ENCODE peak calls at places on chromosomes 11 and 22, in ten cellular contexts. One of them, this sample, is unnamed.

GRCh38 chr22:35400335-35400680 is 368 bp downstream of the MCM5 start:
- DNase-seq in foreskin fibroblast: no peak
- DNase-seq in HTR-8/SVneo: no peak
- DNase-seq in MCF 10A: no peak
- DNase-seq in MM.1S: peak; percentile 40
- DNase-seq in stimulated activated CD4-positive, alpha-beta T cell treated with anti-CD3 and anti-CD28 coated beads, Interleukin-1b, Interleukin-23, amount 100 ng/mL, for 4 hours: no peak
- DNase-seq in SW480: no peak
- DNase-seq in HS-5: no peak
- DNase-seq in HFFc6: no peak
- DNase-seq in right atrium auricular region: no peak
- DNase-seq in this sample: no peak

GRCh38 chr22:29859976-29860766 is 22.1 kb upstream of the ASCC2 start:
- DNase-seq in stimulated activated CD4-positive, alpha-beta T cell treated with anti-CD3 and anti-CD28 coated beads, Interleukin-1b, Interleukin-23, amount 100 ng/mL, for 4 hours: no peak
- DNase-seq in MCF 10A: no peak
- DNase-seq in SW480: no peak
- DNase-seq in HTR-8/SVneo: no peak
- DNase-seq in HFFc6: no peak
- DNase-seq in HS-5: no peak
- DNase-seq in foreskin fibroblast: no peak
- DNase-seq in right atrium auricular region: no peak
- DNase-seq in MM.1S: no peak
- DNase-seq in this sample: no peak

GRCh38 chr11:96199563-96200025 is 143.4 kb downstream of the MAML2 start:
- DNase-seq in MCF 10A: peak; percentile 91
- DNase-seq in MM.1S: no peak
- DNase-seq in HS-5: no peak
- DNase-seq in HFFc6: peak; percentile 28
- DNase-seq in HTR-8/SVneo: no peak
- DNase-seq in foreskin fibroblast: no peak
- DNase-seq in right atrium auricular region: no peak
- DNase-seq in stimulated activated CD4-positive, alpha-beta T cell treated with anti-CD3 and anti-CD28 coated beads, Interleukin-1b, Interleukin-23, amount 100 ng/mL, for 4 hours: peak; percentile 49
- DNase-seq in SW480: no peak
- DNase-seq in this sample: no peak

GRCh38 chr22:50548913-50549790 is 3.5 kb downstream of the KLHDC7B start:
- DNase-seq in HFFc6: no peak
- DNase-seq in right atrium auricular region: no peak
- DNase-seq in MCF 10A: no peak
- DNase-seq in SW480: no peak
- DNase-seq in HS-5: no peak
- DNase-seq in foreskin fibroblast: no peak
- DNase-seq in stimulated activated CD4-positive, alpha-beta T cell treated with anti-CD3 and anti-CD28 coated beads, Interleukin-1b, Interleukin-23, amount 100 ng/mL, for 4 hours: no peak
- DNase-seq in MM.1S: no peak
- DNase-seq in HTR-8/SVneo: no peak
- DNase-seq in this sample: no peak

GRCh38 chr11:18408558-18409242 is 3.4 kb upstream of the LDHC start:
- DNase-seq in foreskin fibroblast: no peak
- DNase-seq in HS-5: no peak
- DNase-seq in right atrium auricular region: no peak
- DNase-seq in HFFc6: no peak
- DNase-seq in stimulated activated CD4-positive, alpha-beta T cell treated with anti-CD3 and anti-CD28 coated beads, Interleukin-1b, Interleukin-23, amount 100 ng/mL, for 4 hours: no peak
- DNase-seq in HTR-8/SVneo: no peak
- DNase-seq in MCF 10A: no peak
- DNase-seq in MM.1S: no peak
- DNase-seq in SW480: no peak
- DNase-seq in this sample: no peak

GRCh38 chr11:126318642-126319373 is 14.9 kb downstream of the DCPS start:
- DNase-seq in right atrium auricular region: peak; percentile 71
- DNase-seq in HTR-8/SVneo: no peak
- DNase-seq in MCF 10A: peak; percentile 74
- DNase-seq in foreskin fibroblast: peak; percentile 96
- DNase-seq in HS-5: no peak
- DNase-seq in HFFc6: peak; percentile 88
- DNase-seq in stimulated activated CD4-positive, alpha-beta T cell treated with anti-CD3 and anti-CD28 coated beads, Interleukin-1b, Interleukin-23, amount 100 ng/mL, for 4 hours: no peak
- DNase-seq in SW480: peak; percentile 81
- DNase-seq in MM.1S: peak; percentile 67
- DNase-seq in this sample: no peak

GRCh38 chr11:96465537-96465936 is 75.7 kb downstream of the JRKL start:
- DNase-seq in right atrium auricular region: no peak
- DNase-seq in SW480: no peak
- DNase-seq in stimulated activated CD4-positive, alpha-beta T cell treated with anti-CD3 and anti-CD28 coated beads, Interleukin-1b, Interleukin-23, amount 100 ng/mL, for 4 hours: no peak
- DNase-seq in MCF 10A: no peak
- DNase-seq in HS-5: no peak
- DNase-seq in foreskin fibroblast: no peak
- DNase-seq in HTR-8/SVneo: no peak
- DNase-seq in MM.1S: no peak
- DNase-seq in HFFc6: no peak
- DNase-seq in this sample: no peak

GRCh38 chr11:102940714-102941588 is 14.6 kb downstream of the MMP13 start:
- DNase-seq in HTR-8/SVneo: peak; percentile 78
- DNase-seq in MCF 10A: peak; percentile 80
- DNase-seq in HFFc6: peak; percentile 69
- DNase-seq in right atrium auricular region: no peak
- DNase-seq in foreskin fibroblast: peak; percentile 83
- DNase-seq in stimulated activated CD4-positive, alpha-beta T cell treated with anti-CD3 and anti-CD28 coated beads, Interleukin-1b, Interleukin-23, amount 100 ng/mL, for 4 hours: peak; percentile 10
- DNase-seq in SW480: peak; percentile 72
- DNase-seq in MM.1S: peak; percentile 66
- DNase-seq in HS-5: peak; percentile 49
- DNase-seq in this sample: peak; percentile 14

GRCh38 chr22:17228725-17229126 is 9.5 kb upstream of the ADA2 start:
- DNase-seq in HFFc6: no peak
- DNase-seq in MCF 10A: no peak
- DNase-seq in MM.1S: no peak
- DNase-seq in stimulated activated CD4-positive, alpha-beta T cell treated with anti-CD3 and anti-CD28 coated beads, Interleukin-1b, Interleukin-23, amount 100 ng/mL, for 4 hours: no peak
- DNase-seq in foreskin fibroblast: no peak
- DNase-seq in right atrium auricular region: no peak
- DNase-seq in HS-5: no peak
- DNase-seq in SW480: no peak
- DNase-seq in HTR-8/SVneo: no peak
- DNase-seq in this sample: no peak

GRCh38 chr11:73372371-73372993 is 3.7 kb upstream of the RELT start:
- DNase-seq in MCF 10A: peak; percentile 24
- DNase-seq in MM.1S: peak; percentile 87
- DNase-seq in HTR-8/SVneo: no peak
- DNase-seq in HFFc6: peak; percentile 53
- DNase-seq in SW480: no peak
- DNase-seq in stimulated activated CD4-positive, alpha-beta T cell treated with anti-CD3 and anti-CD28 coated beads, Interleukin-1b, Interleukin-23, amount 100 ng/mL, for 4 hours: no peak
- DNase-seq in foreskin fibroblast: peak; percentile 60
- DNase-seq in HS-5: no peak
- DNase-seq in right atrium auricular region: no peak
- DNase-seq in this sample: no peak

GRCh38 chr11:76637491-76638266 is 32.9 kb downstream of the LRRC32 start:
- DNase-seq in SW480: no peak
- DNase-seq in HTR-8/SVneo: no peak
- DNase-seq in MM.1S: no peak
- DNase-seq in foreskin fibroblast: no peak
- DNase-seq in MCF 10A: no peak
- DNase-seq in right atrium auricular region: peak; percentile 85
- DNase-seq in stimulated activated CD4-positive, alpha-beta T cell treated with anti-CD3 and anti-CD28 coated beads, Interleukin-1b, Interleukin-23, amount 100 ng/mL, for 4 hours: no peak
- DNase-seq in HFFc6: no peak
- DNase-seq in HS-5: no peak
- DNase-seq in this sample: no peak

GRCh38 chr11:2265854-2266585 is 4.4 kb downstream of the ASCL2 start:
- DNase-seq in SW480: peak; percentile 34
- DNase-seq in MM.1S: no peak
- DNase-seq in foreskin fibroblast: no peak
- DNase-seq in MCF 10A: no peak
- DNase-seq in right atrium auricular region: peak; percentile 55
- DNase-seq in HS-5: no peak
- DNase-seq in HFFc6: no peak
- DNase-seq in HTR-8/SVneo: no peak
- DNase-seq in stimulated activated CD4-positive, alpha-beta T cell treated with anti-CD3 and anti-CD28 coated beads, Interleukin-1b, Interleukin-23, amount 100 ng/mL, for 4 hours: no peak
- DNase-seq in this sample: no peak

GRCh38 chr22:31084811-31085492 is 3.8 kb downstream of the SMTN start:
- DNase-seq in HTR-8/SVneo: no peak
- DNase-seq in right atrium auricular region: peak; percentile 90
- DNase-seq in stimulated activated CD4-positive, alpha-beta T cell treated with anti-CD3 and anti-CD28 coated beads, Interleukin-1b, Interleukin-23, amount 100 ng/mL, for 4 hours: peak; percentile 82
- DNase-seq in MCF 10A: peak; percentile 71
- DNase-seq in HFFc6: peak; percentile 71
- DNase-seq in MM.1S: peak; percentile 88
- DNase-seq in SW480: peak; percentile 80
- DNase-seq in HS-5: no peak
- DNase-seq in foreskin fibroblast: peak; percentile 91
- DNase-seq in this sample: no peak

GRCh38 chr11:72353861-72354260 is 80.5 kb downstream of the CLPB start:
- DNase-seq in right atrium auricular region: no peak
- DNase-seq in MCF 10A: peak; percentile 41
- DNase-seq in HFFc6: no peak
- DNase-seq in foreskin fibroblast: peak; percentile 27
- DNase-seq in HTR-8/SVneo: no peak
- DNase-seq in SW480: peak; percentile 22
- DNase-seq in MM.1S: no peak
- DNase-seq in HS-5: no peak
- DNase-seq in stimulated activated CD4-positive, alpha-beta T cell treated with anti-CD3 and anti-CD28 coated beads, Interleukin-1b, Interleukin-23, amount 100 ng/mL, for 4 hours: no peak
- DNase-seq in this sample: no peak

GRCh38 chr11:68090706-68091105 is 30.5 kb downstream of the CHKA start:
- DNase-seq in HFFc6: no peak
- DNase-seq in HTR-8/SVneo: no peak
- DNase-seq in HS-5: no peak
- DNase-seq in right atrium auricular region: no peak
- DNase-seq in SW480: peak; percentile 31
- DNase-seq in MM.1S: no peak
- DNase-seq in MCF 10A: no peak
- DNase-seq in foreskin fibroblast: no peak
- DNase-seq in stimulated activated CD4-positive, alpha-beta T cell treated with anti-CD3 and anti-CD28 coated beads, Interleukin-1b, Interleukin-23, amount 100 ng/mL, for 4 hours: no peak
- DNase-seq in this sample: no peak

GRCh38 chr11:15074206-15075161 is 1.1 kb downstream of the CALCB start:
- DNase-seq in right atrium auricular region: peak; percentile 82
- DNase-seq in HFFc6: peak; percentile 68
- DNase-seq in SW480: peak; percentile 85
- DNase-seq in HTR-8/SVneo: no peak
- DNase-seq in HS-5: peak; percentile 13
- DNase-seq in foreskin fibroblast: peak; percentile 85
- DNase-seq in MCF 10A: peak; percentile 87
- DNase-seq in stimulated activated CD4-positive, alpha-beta T cell treated with anti-CD3 and anti-CD28 coated beads, Interleukin-1b, Interleukin-23, amount 100 ng/mL, for 4 hours: peak; percentile 77
- DNase-seq in MM.1S: peak; percentile 79
- DNase-seq in this sample: peak; percentile 86

GRCh38 chr22:48889887-48890692 is 937.6 kb downstream of the BRD1 start:
- DNase-seq in SW480: no peak
- DNase-seq in right atrium auricular region: peak; percentile 46
- DNase-seq in HFFc6: no peak
- DNase-seq in MCF 10A: no peak
- DNase-seq in foreskin fibroblast: no peak
- DNase-seq in HS-5: no peak
- DNase-seq in HTR-8/SVneo: no peak
- DNase-seq in stimulated activated CD4-positive, alpha-beta T cell treated with anti-CD3 and anti-CD28 coated beads, Interleukin-1b, Interleukin-23, amount 100 ng/mL, for 4 hours: no peak
- DNase-seq in MM.1S: no peak
- DNase-seq in this sample: no peak

GRCh38 chr22:32996702-32997101 is 61.5 kb downstream of the SYN3 start:
- DNase-seq in foreskin fibroblast: peak; percentile 60
- DNase-seq in MM.1S: no peak
- DNase-seq in right atrium auricular region: peak; percentile 90
- DNase-seq in SW480: peak; percentile 39
- DNase-seq in stimulated activated CD4-positive, alpha-beta T cell treated with anti-CD3 and anti-CD28 coated beads, Interleukin-1b, Interleukin-23, amount 100 ng/mL, for 4 hours: no peak
- DNase-seq in HFFc6: peak; percentile 11
- DNase-seq in HS-5: no peak
- DNase-seq in MCF 10A: peak; percentile 88
- DNase-seq in HTR-8/SVneo: peak; percentile 15
- DNase-seq in this sample: no peak

GRCh38 chr11:30348035-30348434 is 25.1 kb downstream of the ARL14EP start:
- DNase-seq in MCF 10A: no peak
- DNase-seq in stimulated activated CD4-positive, alpha-beta T cell treated with anti-CD3 and anti-CD28 coated beads, Interleukin-1b, Interleukin-23, amount 100 ng/mL, for 4 hours: no peak
- DNase-seq in right atrium auricular region: no peak
- DNase-seq in foreskin fibroblast: no peak
- DNase-seq in SW480: no peak
- DNase-seq in HFFc6: no peak
- DNase-seq in MM.1S: no peak
- DNase-seq in HS-5: no peak
- DNase-seq in HTR-8/SVneo: no peak
- DNase-seq in this sample: no peak

GRCh38 chr11:117384045-117384444 is 56.4 kb downstream of the CEP164 start:
- DNase-seq in right atrium auricular region: no peak
- DNase-seq in HFFc6: peak; percentile 95
- DNase-seq in HTR-8/SVneo: peak; percentile 58
- DNase-seq in MCF 10A: peak; percentile 49
- DNase-seq in foreskin fibroblast: peak; percentile 96
- DNase-seq in HS-5: peak; percentile 75
- DNase-seq in MM.1S: no peak
- DNase-seq in stimulated activated CD4-positive, alpha-beta T cell treated with anti-CD3 and anti-CD28 coated beads, Interleukin-1b, Interleukin-23, amount 100 ng/mL, for 4 hours: no peak
- DNase-seq in SW480: no peak
- DNase-seq in this sample: no peak

GRCh38 chr11:117328414-117329010 is 858 bp downstream of the CEP164 start:
- DNase-seq in HFFc6: peak; percentile 30
- DNase-seq in stimulated activated CD4-positive, alpha-beta T cell treated with anti-CD3 and anti-CD28 coated beads, Interleukin-1b, Interleukin-23, amount 100 ng/mL, for 4 hours: no peak
- DNase-seq in HTR-8/SVneo: peak; percentile 41
- DNase-seq in HS-5: peak; percentile 5
- DNase-seq in right atrium auricular region: peak; percentile 72
- DNase-seq in SW480: peak; percentile 51
- DNase-seq in MCF 10A: peak; percentile 44
- DNase-seq in MM.1S: no peak
- DNase-seq in foreskin fibroblast: peak; percentile 62
- DNase-seq in this sample: no peak

GRCh38 chr11:60859616-60860250 is 4.0 kb upstream of the PTGDR2 start:
- DNase-seq in HS-5: no peak
- DNase-seq in right atrium auricular region: no peak
- DNase-seq in SW480: no peak
- DNase-seq in stimulated activated CD4-positive, alpha-beta T cell treated with anti-CD3 and anti-CD28 coated beads, Interleukin-1b, Interleukin-23, amount 100 ng/mL, for 4 hours: no peak
- DNase-seq in HFFc6: no peak
- DNase-seq in HTR-8/SVneo: no peak
- DNase-seq in foreskin fibroblast: no peak
- DNase-seq in MM.1S: no peak
- DNase-seq in MCF 10A: no peak
- DNase-seq in this sample: no peak

GRCh38 chr22:29581799-29582198 is 886 bp upstream of the NIPSNAP1 start:
- DNase-seq in foreskin fibroblast: no peak
- DNase-seq in SW480: no peak
- DNase-seq in MCF 10A: no peak
- DNase-seq in MM.1S: no peak
- DNase-seq in HFFc6: no peak
- DNase-seq in right atrium auricular region: no peak
- DNase-seq in HTR-8/SVneo: no peak
- DNase-seq in HS-5: no peak
- DNase-seq in stimulated activated CD4-positive, alpha-beta T cell treated with anti-CD3 and anti-CD28 coated beads, Interleukin-1b, Interleukin-23, amount 100 ng/mL, for 4 hours: no peak
- DNase-seq in this sample: no peak

GRCh38 chr11:24422371-24422770 is 74.5 kb upstream of the LUZP2 start:
- DNase-seq in HS-5: no peak
- DNase-seq in HFFc6: no peak
- DNase-seq in MCF 10A: no peak
- DNase-seq in SW480: no peak
- DNase-seq in stimulated activated CD4-positive, alpha-beta T cell treated with anti-CD3 and anti-CD28 coated beads, Interleukin-1b, Interleukin-23, amount 100 ng/mL, for 4 hours: no peak
- DNase-seq in right atrium auricular region: no peak
- DNase-seq in MM.1S: no peak
- DNase-seq in foreskin fibroblast: no peak
- DNase-seq in HTR-8/SVneo: no peak
- DNase-seq in this sample: no peak

GRCh38 chr11:107785401-107785800 is 73.2 kb downstream of the SLC35F2 start:
- DNase-seq in SW480: no peak
- DNase-seq in HS-5: no peak
- DNase-seq in foreskin fibroblast: peak; percentile 41
- DNase-seq in right atrium auricular region: no peak
- DNase-seq in MM.1S: no peak
- DNase-seq in stimulated activated CD4-positive, alpha-beta T cell treated with anti-CD3 and anti-CD28 coated beads, Interleukin-1b, Interleukin-23, amount 100 ng/mL, for 4 hours: no peak
- DNase-seq in HFFc6: peak; percentile 3
- DNase-seq in MCF 10A: peak; percentile 47
- DNase-seq in HTR-8/SVneo: no peak
- DNase-seq in this sample: no peak

GRCh38 chr11:103530257-103530656 is 421.0 kb downstream of the DYNC2H1 start:
- DNase-seq in HFFc6: no peak
- DNase-seq in HTR-8/SVneo: no peak
- DNase-seq in MM.1S: no peak
- DNase-seq in foreskin fibroblast: peak; percentile 33
- DNase-seq in right atrium auricular region: no peak
- DNase-seq in SW480: no peak
- DNase-seq in HS-5: no peak
- DNase-seq in stimulated activated CD4-positive, alpha-beta T cell treated with anti-CD3 and anti-CD28 coated beads, Interleukin-1b, Interleukin-23, amount 100 ng/mL, for 4 hours: no peak
- DNase-seq in MCF 10A: no peak
- DNase-seq in this sample: no peak

GRCh38 chr22:22848364-22848866 is 39.2 kb upstream of the IGLL5 start:
- DNase-seq in foreskin fibroblast: peak; percentile 70
- DNase-seq in HS-5: no peak
- DNase-seq in HFFc6: no peak
- DNase-seq in MM.1S: peak; percentile 65
- DNase-seq in right atrium auricular region: no peak
- DNase-seq in SW480: peak; percentile 46
- DNase-seq in HTR-8/SVneo: peak; percentile 19
- DNase-seq in MCF 10A: peak; percentile 69
- DNase-seq in stimulated activated CD4-positive, alpha-beta T cell treated with anti-CD3 and anti-CD28 coated beads, Interleukin-1b, Interleukin-23, amount 100 ng/mL, for 4 hours: peak; percentile 59
- DNase-seq in this sample: peak; percentile 16

GRCh38 chr11:1205987-1206331 is 16.9 kb upstream of the MUC5B start:
- DNase-seq in stimulated activated CD4-positive, alpha-beta T cell treated with anti-CD3 and anti-CD28 coated beads, Interleukin-1b, Interleukin-23, amount 100 ng/mL, for 4 hours: no peak
- DNase-seq in MM.1S: no peak
- DNase-seq in HS-5: no peak
- DNase-seq in SW480: no peak
- DNase-seq in HTR-8/SVneo: no peak
- DNase-seq in HFFc6: no peak
- DNase-seq in foreskin fibroblast: no peak
- DNase-seq in right atrium auricular region: no peak
- DNase-seq in MCF 10A: no peak
- DNase-seq in this sample: no peak

This sample was measured in NCI-H1930.